ENCODE peak calls at places on chromosome 21, in eight cellular contexts. One of them, this sample, is unnamed.

GRCh38 chr21:45016491-45017375 is 57.6 kb upstream of the ADARB1 start:
- DNase-seq in breast epithelium: no peak
- DNase-seq in SK-N-MC: no peak
- DNase-seq in HCT116: no peak
- DNase-seq in GM12878: no peak
- DNase-seq in K562: no peak
- DNase-seq in HepG2: no peak
- DNase-seq in HL-60: no peak
- DNase-seq in this sample: no peak

GRCh38 chr21:39014751-39015150 is 168.5 kb downstream of the PSMG1 start:
- DNase-seq in breast epithelium: no peak
- DNase-seq in SK-N-MC: no peak
- DNase-seq in HCT116: no peak
- DNase-seq in GM12878: no peak
- DNase-seq in K562: no peak
- DNase-seq in HepG2: no peak
- DNase-seq in HL-60: no peak
- DNase-seq in this sample: no peak

GRCh38 chr21:41219498-41220207 is 51.7 kb downstream of the BACE2 start:
- DNase-seq in breast epithelium: no peak
- DNase-seq in SK-N-MC: no peak
- DNase-seq in HCT116: no peak
- DNase-seq in GM12878: no peak
- DNase-seq in K562: no peak
- DNase-seq in HepG2: no peak
- DNase-seq in HL-60: no peak
- DNase-seq in this sample: no peak

GRCh38 chr21:41458121-41458520 is 32.1 kb downstream of the MX1 start:
- DNase-seq in breast epithelium: no peak
- DNase-seq in SK-N-MC: no peak
- DNase-seq in HCT116: no peak
- DNase-seq in GM12878: no peak
- DNase-seq in K562: no peak
- DNase-seq in HepG2: no peak
- DNase-seq in HL-60: no peak
- DNase-seq in this sample: no peak

GRCh38 chr21:14414932-14415508 is 32.1 kb upstream of the HSPA13 start:
- DNase-seq in breast epithelium: no peak
- DNase-seq in SK-N-MC: no peak
- DNase-seq in HCT116: no peak
- DNase-seq in GM12878: peak
- DNase-seq in K562: no peak
- DNase-seq in HepG2: no peak
- DNase-seq in HL-60: no peak
- DNase-seq in this sample: no peak

GRCh38 chr21:14088391-14088790 is 122.4 kb downstream of the LIPI start:
- DNase-seq in breast epithelium: no peak
- DNase-seq in SK-N-MC: no peak
- DNase-seq in HCT116: no peak
- DNase-seq in GM12878: no peak
- DNase-seq in K562: no peak
- DNase-seq in HepG2: no peak
- DNase-seq in HL-60: no peak
- DNase-seq in this sample: no peak

GRCh38 chr21:27802816-27803475 is 836.1 kb upstream of the ADAMTS5 start:
- DNase-seq in breast epithelium: no peak
- DNase-seq in SK-N-MC: no peak
- DNase-seq in HCT116: no peak
- DNase-seq in GM12878: no peak
- DNase-seq in K562: peak
- DNase-seq in HepG2: no peak
- DNase-seq in HL-60: peak
- DNase-seq in this sample: peak

GRCh38 chr21:20999567-21000169 is 1.5 kb downstream of the NCAM2 start:
- DNase-seq in breast epithelium: no peak
- DNase-seq in SK-N-MC: peak
- DNase-seq in HCT116: no peak
- DNase-seq in GM12878: no peak
- DNase-seq in K562: peak
- DNase-seq in HepG2: peak
- DNase-seq in HL-60: peak
- DNase-seq in this sample: peak

GRCh38 chr21:36185498-36185897 is 28.9 kb downstream of the DOP1B start:
- DNase-seq in breast epithelium: no peak
- DNase-seq in SK-N-MC: no peak
- DNase-seq in HCT116: no peak
- DNase-seq in GM12878: no peak
- DNase-seq in K562: no peak
- DNase-seq in HepG2: no peak
- DNase-seq in HL-60: peak
- DNase-seq in this sample: no peak

GRCh38 chr21:15062566-15062965 is 2.2 kb downstream of the NRIP1 start:
- DNase-seq in breast epithelium: no peak
- DNase-seq in SK-N-MC: no peak
- DNase-seq in HCT116: no peak
- DNase-seq in GM12878: no peak
- DNase-seq in K562: peak
- DNase-seq in HepG2: no peak
- DNase-seq in HL-60: no peak
- DNase-seq in this sample: no peak

GRCh38 chr21:41425954-41426655 is at the start of gene MX1:
- DNase-seq in breast epithelium: peak
- DNase-seq in SK-N-MC: no peak
- DNase-seq in HCT116: no peak
- DNase-seq in GM12878: peak
- DNase-seq in K562: no peak
- DNase-seq in HepG2: peak
- DNase-seq in HL-60: no peak
- DNase-seq in this sample: peak

GRCh38 chr21:46317710-46318463 is 5.8 kb downstream of the C21orf58 start:
- DNase-seq in breast epithelium: no peak
- DNase-seq in SK-N-MC: no peak
- DNase-seq in HCT116: no peak
- DNase-seq in GM12878: no peak
- DNase-seq in K562: no peak
- DNase-seq in HepG2: no peak
- DNase-seq in HL-60: no peak
- DNase-seq in this sample: peak

GRCh38 chr21:46319192-46319591 is 4.5 kb downstream of the C21orf58 start:
- DNase-seq in breast epithelium: no peak
- DNase-seq in SK-N-MC: no peak
- DNase-seq in HCT116: no peak
- DNase-seq in GM12878: no peak
- DNase-seq in K562: no peak
- DNase-seq in HepG2: no peak
- DNase-seq in HL-60: no peak
- DNase-seq in this sample: no peak

GRCh38 chr21:46314441-46315020 is 9.1 kb downstream of the C21orf58 start:
- DNase-seq in breast epithelium: no peak
- DNase-seq in SK-N-MC: no peak
- DNase-seq in HCT116: no peak
- DNase-seq in GM12878: no peak
- DNase-seq in K562: no peak
- DNase-seq in HepG2: no peak
- DNase-seq in HL-60: no peak
- DNase-seq in this sample: peak

GRCh38 chr21:46318464-46318845 is 5.2 kb downstream of the C21orf58 start:
- DNase-seq in breast epithelium: no peak
- DNase-seq in SK-N-MC: no peak
- DNase-seq in HCT116: no peak
- DNase-seq in GM12878: no peak
- DNase-seq in K562: no peak
- DNase-seq in HepG2: no peak
- DNase-seq in HL-60: no peak
- DNase-seq in this sample: no peak

DNA sequence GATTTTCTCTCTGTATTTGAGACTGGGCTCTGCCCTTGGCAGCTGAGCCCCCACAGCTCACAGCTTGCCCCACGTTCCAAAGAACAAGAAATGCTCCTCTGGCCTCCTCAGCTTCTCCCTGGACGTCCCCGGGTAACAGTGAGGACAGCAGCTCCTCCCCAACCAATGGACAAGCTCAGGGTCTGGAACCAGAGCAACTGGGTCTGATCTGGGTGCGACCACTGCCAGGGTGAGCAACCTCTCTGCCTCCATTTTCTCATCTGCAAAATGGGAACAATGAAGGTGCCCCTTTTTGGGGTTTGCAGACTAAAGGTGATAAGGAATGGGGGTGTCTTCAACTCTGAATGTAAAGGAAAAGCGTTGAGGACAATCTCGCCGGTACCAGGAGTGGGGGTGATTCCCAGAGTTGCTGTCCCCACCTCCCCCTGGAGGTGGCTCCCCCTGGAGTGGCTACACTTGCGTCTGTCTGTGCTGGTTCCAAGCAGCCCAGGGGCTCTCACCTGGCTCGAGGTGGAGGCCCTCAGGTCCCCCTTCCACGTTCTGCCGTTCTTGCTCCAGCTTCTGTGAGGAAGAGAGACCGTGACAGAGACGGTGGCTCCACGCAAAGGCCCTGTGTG is 6.9 kb downstream of the C21orf58 start:
- DNase-seq in breast epithelium: no peak
- DNase-seq in SK-N-MC: no peak
- DNase-seq in HCT116: no peak
- DNase-seq in GM12878: no peak
- DNase-seq in K562: no peak
- DNase-seq in HepG2: no peak
- DNase-seq in HL-60: no peak
- DNase-seq in this sample: no peak
- TF ChIP-seq POLR2AphosphoS5 in breast epithelium: no peak
- TF ChIP-seq POLR2AphosphoS5 in SK-N-MC: peak
- TF ChIP-seq POLR2AphosphoS5 in HCT116: no peak
- TF ChIP-seq POLR2AphosphoS5 in GM12878: no peak
- TF ChIP-seq POLR2AphosphoS5 in K562: no peak
- TF ChIP-seq POLR2AphosphoS5 in HepG2: no peak
- TF ChIP-seq POLR2AphosphoS5 in HL-60: no peak
- TF ChIP-seq POLR2AphosphoS5 in this sample: no peak

GRCh38 chr21:33299181-33299752 is 25.5 kb upstream of the IFNAR1 start:
- DNase-seq in breast epithelium: no peak
- DNase-seq in SK-N-MC: no peak
- DNase-seq in HCT116: no peak
- DNase-seq in GM12878: peak
- DNase-seq in K562: no peak
- DNase-seq in HepG2: no peak
- DNase-seq in HL-60: peak
- DNase-seq in this sample: peak
- H3K27ac ChIP-seq in breast epithelium: peak
- H3K27ac ChIP-seq in SK-N-MC: no peak
- H3K27ac ChIP-seq in HCT116: no peak
- H3K27ac ChIP-seq in GM12878: peak
- H3K27ac ChIP-seq in K562: no peak
- H3K27ac ChIP-seq in HepG2: no peak
- H3K27ac ChIP-seq in HL-60: no peak
- H3K27ac ChIP-seq in this sample: no peak

GRCh38 chr21:32412998-32413504 is 545 bp downstream of the EVA1C start:
- DNase-seq in breast epithelium: peak
- DNase-seq in SK-N-MC: no peak
- DNase-seq in HCT116: no peak
- DNase-seq in GM12878: no peak
- DNase-seq in K562: no peak
- DNase-seq in HepG2: no peak
- DNase-seq in HL-60: no peak
- DNase-seq in this sample: peak
- TF ChIP-seq POLR2AphosphoS5 in breast epithelium: peak
- TF ChIP-seq POLR2AphosphoS5 in SK-N-MC: no peak
- TF ChIP-seq POLR2AphosphoS5 in HCT116: no peak
- TF ChIP-seq POLR2AphosphoS5 in GM12878: no peak
- TF ChIP-seq POLR2AphosphoS5 in K562: no peak
- TF ChIP-seq POLR2AphosphoS5 in HepG2: no peak
- TF ChIP-seq POLR2AphosphoS5 in HL-60: no peak
- TF ChIP-seq POLR2AphosphoS5 in this sample: no peak

DNA sequence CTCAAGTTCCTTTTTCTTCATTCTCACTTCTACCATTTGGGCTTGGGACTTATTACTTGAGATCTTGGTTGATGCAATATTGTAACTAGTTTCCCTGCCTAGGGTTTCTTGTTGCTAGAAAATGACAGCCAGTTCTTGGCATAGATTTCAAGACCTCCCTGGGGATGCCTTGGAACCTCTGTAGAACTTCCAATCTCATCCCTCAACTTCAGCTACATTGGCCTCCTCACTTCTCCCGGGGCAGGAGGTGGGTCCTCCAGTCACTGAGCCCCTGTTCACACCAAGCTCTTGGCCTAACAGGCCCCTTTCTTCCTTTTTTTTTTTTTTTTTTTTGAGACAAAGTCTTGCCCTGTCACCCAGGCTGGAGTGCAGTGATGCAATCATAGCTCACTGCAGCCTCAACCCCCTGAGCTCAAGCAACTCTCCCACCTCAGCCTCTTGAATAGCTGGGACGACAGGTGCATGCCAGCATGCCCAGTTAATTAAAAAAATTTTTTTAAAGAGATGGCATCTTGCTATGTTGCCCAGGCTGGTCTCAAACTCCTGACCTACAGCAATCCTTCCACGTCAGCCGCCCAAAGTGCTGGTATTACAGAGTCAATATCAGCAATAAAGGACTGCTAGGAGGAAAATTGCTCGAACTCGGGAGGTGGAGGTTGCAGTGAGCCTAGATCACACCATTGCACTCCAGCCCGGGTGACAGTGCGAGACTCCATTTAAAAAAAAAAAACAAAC is 33.1 kb downstream of the MAP3K7CL start:
- DNase-seq in breast epithelium: no peak
- DNase-seq in SK-N-MC: no peak
- DNase-seq in HCT116: no peak
- DNase-seq in GM12878: no peak
- DNase-seq in K562: no peak
- DNase-seq in HepG2: no peak
- DNase-seq in HL-60: peak
- DNase-seq in this sample: no peak
- H3K27ac ChIP-seq in breast epithelium: peak
- H3K27ac ChIP-seq in SK-N-MC: no peak
- H3K27ac ChIP-seq in HCT116: no peak
- H3K27ac ChIP-seq in GM12878: no peak
- H3K27ac ChIP-seq in K562: no peak
- H3K27ac ChIP-seq in HepG2: no peak
- H3K27ac ChIP-seq in HL-60: peak
- H3K27ac ChIP-seq in this sample: no peak

GRCh38 chr21:40049031-40049958 is 182.1 kb downstream of the PCP4 start:
- DNase-seq in breast epithelium: no peak
- DNase-seq in SK-N-MC: no peak
- DNase-seq in HCT116: no peak
- DNase-seq in GM12878: no peak
- DNase-seq in K562: no peak
- DNase-seq in HepG2: no peak
- DNase-seq in HL-60: peak
- DNase-seq in this sample: no peak
- TF ChIP-seq POLR2AphosphoS5 in breast epithelium: no peak
- TF ChIP-seq POLR2AphosphoS5 in SK-N-MC: no peak
- TF ChIP-seq POLR2AphosphoS5 in HCT116: no peak
- TF ChIP-seq POLR2AphosphoS5 in GM12878: no peak
- TF ChIP-seq POLR2AphosphoS5 in K562: no peak
- TF ChIP-seq POLR2AphosphoS5 in HepG2: no peak
- TF ChIP-seq POLR2AphosphoS5 in HL-60: no peak
- TF ChIP-seq POLR2AphosphoS5 in this sample: no peak

DNA sequence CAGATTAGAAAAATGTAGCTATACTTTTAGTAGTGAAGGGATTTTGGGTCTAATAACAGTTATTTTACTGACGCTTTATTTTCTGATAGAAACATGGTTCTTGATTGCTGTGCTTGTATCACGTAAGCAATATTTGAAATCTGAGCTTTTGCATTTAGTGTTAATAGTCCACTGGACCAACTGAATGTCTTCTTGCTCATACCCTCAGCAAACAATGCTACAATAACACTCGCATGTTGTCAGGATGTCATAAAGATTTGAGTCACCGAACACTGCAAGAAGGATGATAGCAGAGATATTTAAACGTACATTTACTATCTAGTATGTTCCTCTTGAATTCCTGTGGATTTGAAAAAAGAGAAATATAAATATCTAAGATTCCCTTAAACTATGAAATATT is 7.5 kb downstream of the DYRK1A start:
- DNase-seq in breast epithelium: no peak
- DNase-seq in SK-N-MC: no peak
- DNase-seq in HCT116: no peak
- DNase-seq in GM12878: no peak
- DNase-seq in K562: no peak
- DNase-seq in HepG2: no peak
- DNase-seq in HL-60: no peak
- DNase-seq in this sample: no peak
- H3K27ac ChIP-seq in breast epithelium: no peak
- H3K27ac ChIP-seq in SK-N-MC: no peak
- H3K27ac ChIP-seq in HCT116: no peak
- H3K27ac ChIP-seq in GM12878: no peak
- H3K27ac ChIP-seq in K562: peak
- H3K27ac ChIP-seq in HepG2: no peak
- H3K27ac ChIP-seq in HL-60: no peak
- H3K27ac ChIP-seq in this sample: no peak